ENCODE peak calls at places on chromosomes 12 and 14, in seven cellular contexts. One of them, this sample, is unnamed. For H3K9me3 and H3K4me1, the result is how much of the 10 kb centered on the place peaks cover.

GRCh38 chr14:90654831-90655276 is 161.4 kb downstream of the TTC7B start:
- DNase-seq in iPS DF 6.9: no peak
- DNase-seq in cardiac muscle cell: no peak
- DNase-seq in psoas muscle: no peak
- DNase-seq in CD8-positive, alpha-beta T cell: no peak
- DNase-seq in GM23248: peak
- DNase-seq in endodermal cell: no peak
- DNase-seq in this sample: no peak

GRCh38 chr14:87712386-87713113 is 280.4 kb downstream of the GALC start:
- DNase-seq in iPS DF 6.9: no peak
- DNase-seq in cardiac muscle cell: no peak
- DNase-seq in psoas muscle: no peak
- DNase-seq in CD8-positive, alpha-beta T cell: no peak
- DNase-seq in GM23248: no peak
- DNase-seq in endodermal cell: peak
- DNase-seq in this sample: no peak

GRCh38 chr14:69013943-69014782 is 35.1 kb upstream of the ACTN1 start:
- DNase-seq in iPS DF 6.9: no peak
- DNase-seq in cardiac muscle cell: peak
- DNase-seq in psoas muscle: peak
- DNase-seq in CD8-positive, alpha-beta T cell: no peak
- DNase-seq in GM23248: peak
- DNase-seq in endodermal cell: peak
- DNase-seq in this sample: no peak

GRCh38 chr12:127893875-127894635 is 372.9 kb upstream of the TMEM132C start:
- DNase-seq in iPS DF 6.9: no peak
- DNase-seq in cardiac muscle cell: peak
- DNase-seq in psoas muscle: no peak
- DNase-seq in CD8-positive, alpha-beta T cell: no peak
- DNase-seq in GM23248: peak
- DNase-seq in endodermal cell: peak
- DNase-seq in this sample: no peak

GRCh38 chr12:18754118-18754707 is 16.3 kb downstream of the CAPZA3 start:
- DNase-seq in iPS DF 6.9: no peak
- DNase-seq in cardiac muscle cell: no peak
- DNase-seq in psoas muscle: no peak
- DNase-seq in CD8-positive, alpha-beta T cell: no peak
- DNase-seq in GM23248: no peak
- DNase-seq in endodermal cell: peak
- DNase-seq in this sample: no peak

GRCh38 chr12:6735448-6736191 is 11.8 kb downstream of the COPS7A start:
- DNase-seq in iPS DF 6.9: no peak
- DNase-seq in cardiac muscle cell: peak
- DNase-seq in psoas muscle: peak
- DNase-seq in CD8-positive, alpha-beta T cell: peak
- DNase-seq in GM23248: peak
- DNase-seq in endodermal cell: peak
- DNase-seq in this sample: peak

GRCh38 chr14:52923902-52924575 is 26.8 kb downstream of the FERMT2 start:
- DNase-seq in iPS DF 6.9: no peak
- DNase-seq in cardiac muscle cell: no peak
- DNase-seq in psoas muscle: no peak
- DNase-seq in CD8-positive, alpha-beta T cell: no peak
- DNase-seq in GM23248: peak
- DNase-seq in endodermal cell: peak
- DNase-seq in this sample: no peak

GRCh38 chr12:12560587-12561304 is 1.9 kb downstream of the DUSP16 start:
- DNase-seq in iPS DF 6.9: no peak
- DNase-seq in cardiac muscle cell: peak
- DNase-seq in psoas muscle: no peak
- DNase-seq in CD8-positive, alpha-beta T cell: peak
- DNase-seq in GM23248: peak
- DNase-seq in endodermal cell: peak
- DNase-seq in this sample: peak

GRCh38 chr12:10190558-10191388 is 11.9 kb downstream of the TMEM52B start:
- DNase-seq in iPS DF 6.9: no peak
- DNase-seq in cardiac muscle cell: peak
- DNase-seq in psoas muscle: peak
- DNase-seq in CD8-positive, alpha-beta T cell: peak
- DNase-seq in GM23248: peak
- DNase-seq in endodermal cell: peak
- DNase-seq in this sample: peak

GRCh38 chr14:77303417-77304156 is 17.1 kb downstream of the POMT2 start:
- DNase-seq in iPS DF 6.9: no peak
- DNase-seq in cardiac muscle cell: no peak
- DNase-seq in psoas muscle: no peak
- DNase-seq in CD8-positive, alpha-beta T cell: no peak
- DNase-seq in GM23248: peak
- DNase-seq in endodermal cell: no peak
- DNase-seq in this sample: no peak

GRCh38 chr14:80901260-80901659 is 40.3 kb downstream of the CEP128 start:
- DNase-seq in iPS DF 6.9: no peak
- DNase-seq in cardiac muscle cell: no peak
- DNase-seq in psoas muscle: no peak
- DNase-seq in CD8-positive, alpha-beta T cell: no peak
- DNase-seq in GM23248: no peak
- DNase-seq in endodermal cell: no peak
- DNase-seq in this sample: no peak

GRCh38 chr14:87045956-87046355 is 947.0 kb downstream of the GALC start:
- DNase-seq in iPS DF 6.9: no peak
- DNase-seq in cardiac muscle cell: no peak
- DNase-seq in psoas muscle: no peak
- DNase-seq in CD8-positive, alpha-beta T cell: no peak
- DNase-seq in GM23248: no peak
- DNase-seq in endodermal cell: no peak
- DNase-seq in this sample: no peak

GRCh38 chr14:101833045-101833444 is 71.5 kb downstream of the PPP2R5C start:
- DNase-seq in iPS DF 6.9: no peak
- DNase-seq in cardiac muscle cell: no peak
- DNase-seq in psoas muscle: no peak
- DNase-seq in CD8-positive, alpha-beta T cell: no peak
- DNase-seq in GM23248: no peak
- DNase-seq in endodermal cell: no peak
- DNase-seq in this sample: no peak

GRCh38 chr12:31220633-31221565 is 105.1 kb downstream of the SINHCAF start:
- DNase-seq in iPS DF 6.9: no peak
- DNase-seq in cardiac muscle cell: no peak
- DNase-seq in psoas muscle: no peak
- DNase-seq in CD8-positive, alpha-beta T cell: no peak
- DNase-seq in GM23248: peak
- DNase-seq in endodermal cell: no peak
- DNase-seq in this sample: no peak

GRCh38 chr14:55650992-55651391 is 71.0 kb downstream of the KTN1 start:
- DNase-seq in iPS DF 6.9: no peak
- DNase-seq in cardiac muscle cell: no peak
- DNase-seq in psoas muscle: no peak
- DNase-seq in CD8-positive, alpha-beta T cell: no peak
- DNase-seq in GM23248: no peak
- DNase-seq in endodermal cell: no peak
- DNase-seq in this sample: no peak

GRCh38 chr12:47277972-47278448 is 198.3 kb upstream of the AMIGO2 start:
- DNase-seq in iPS DF 6.9: no peak
- DNase-seq in cardiac muscle cell: no peak
- DNase-seq in psoas muscle: no peak
- DNase-seq in CD8-positive, alpha-beta T cell: no peak
- DNase-seq in GM23248: peak
- DNase-seq in endodermal cell: no peak
- DNase-seq in this sample: no peak

GRCh38 chr14:73996731-73997107 is 22.4 kb downstream of the ENTPD5 start:
- DNase-seq in iPS DF 6.9: no peak
- DNase-seq in cardiac muscle cell: no peak
- DNase-seq in psoas muscle: no peak
- DNase-seq in CD8-positive, alpha-beta T cell: no peak
- DNase-seq in GM23248: no peak
- DNase-seq in endodermal cell: no peak
- DNase-seq in this sample: no peak

GRCh38 chr14:61628192-61628591 is 67.1 kb upstream of the HIF1A start:
- DNase-seq in iPS DF 6.9: no peak
- DNase-seq in cardiac muscle cell: no peak
- DNase-seq in psoas muscle: no peak
- DNase-seq in CD8-positive, alpha-beta T cell: no peak
- DNase-seq in GM23248: peak
- DNase-seq in endodermal cell: no peak
- DNase-seq in this sample: no peak

GRCh38 chr14:90608925-90609324 is 207.3 kb downstream of the TTC7B start:
- DNase-seq in iPS DF 6.9: no peak
- DNase-seq in cardiac muscle cell: no peak
- DNase-seq in psoas muscle: no peak
- DNase-seq in CD8-positive, alpha-beta T cell: no peak
- DNase-seq in GM23248: no peak
- DNase-seq in endodermal cell: no peak
- DNase-seq in this sample: no peak

GRCh38 chr14:70045715-70046535 is 142.8 kb downstream of the SLC8A3 start:
- DNase-seq in iPS DF 6.9: peak
- DNase-seq in cardiac muscle cell: peak
- DNase-seq in psoas muscle: peak
- DNase-seq in CD8-positive, alpha-beta T cell: no peak
- DNase-seq in GM23248: peak
- DNase-seq in endodermal cell: peak
- DNase-seq in this sample: no peak

GRCh38 chr14:76955575-76956252 is 72.8 kb downstream of the IRF2BPL start:
- DNase-seq in iPS DF 6.9: no peak
- DNase-seq in cardiac muscle cell: no peak
- DNase-seq in psoas muscle: peak
- DNase-seq in CD8-positive, alpha-beta T cell: peak
- DNase-seq in GM23248: peak
- DNase-seq in endodermal cell: peak
- DNase-seq in this sample: peak

GRCh38 chr12:87020071-87020470 is 763.9 kb upstream of the MGAT4C start:
- DNase-seq in iPS DF 6.9: no peak
- DNase-seq in cardiac muscle cell: no peak
- DNase-seq in psoas muscle: no peak
- DNase-seq in CD8-positive, alpha-beta T cell: no peak
- DNase-seq in GM23248: no peak
- DNase-seq in endodermal cell: no peak
- DNase-seq in this sample: no peak

GRCh38 chr12:46983959-46984833 is 95.2 kb upstream of the PCED1B start:
- DNase-seq in iPS DF 6.9: peak
- DNase-seq in cardiac muscle cell: peak
- DNase-seq in psoas muscle: no peak
- DNase-seq in CD8-positive, alpha-beta T cell: peak
- DNase-seq in GM23248: peak
- DNase-seq in endodermal cell: peak
- DNase-seq in this sample: peak

GRCh38 chr12:32124637-32125036 is 18.0 kb downstream of the BICD1 start:
- DNase-seq in iPS DF 6.9: no peak
- DNase-seq in cardiac muscle cell: no peak
- DNase-seq in psoas muscle: no peak
- DNase-seq in CD8-positive, alpha-beta T cell: no peak
- DNase-seq in GM23248: no peak
- DNase-seq in endodermal cell: peak
- DNase-seq in this sample: no peak

GRCh38 chr14:23015618-23016017 is 5.7 kb upstream of the C14orf93 start:
- DNase-seq in iPS DF 6.9: no peak
- DNase-seq in cardiac muscle cell: no peak
- DNase-seq in psoas muscle: no peak
- DNase-seq in CD8-positive, alpha-beta T cell: no peak
- DNase-seq in GM23248: no peak
- DNase-seq in endodermal cell: no peak
- DNase-seq in this sample: peak

GRCh38 chr12:75854681-75855309 is 176.8 kb downstream of the PHLDA1 start:
- DNase-seq in iPS DF 6.9: no peak
- DNase-seq in cardiac muscle cell: no peak
- DNase-seq in psoas muscle: no peak
- DNase-seq in CD8-positive, alpha-beta T cell: no peak
- DNase-seq in GM23248: peak
- DNase-seq in endodermal cell: no peak
- DNase-seq in this sample: no peak

GRCh38 chr12:124191024-124191359 is 103.9 kb upstream of the RFLNA start:
- DNase-seq in iPS DF 6.9: no peak
- DNase-seq in cardiac muscle cell: no peak
- DNase-seq in psoas muscle: no peak
- DNase-seq in CD8-positive, alpha-beta T cell: no peak
- DNase-seq in GM23248: peak
- DNase-seq in endodermal cell: peak
- DNase-seq in this sample: no peak

GRCh38 chr12:88562151-88562550 is 18.1 kb downstream of the KITLG start:
- DNase-seq in iPS DF 6.9: no peak
- DNase-seq in cardiac muscle cell: no peak
- DNase-seq in psoas muscle: no peak
- DNase-seq in CD8-positive, alpha-beta T cell: no peak
- DNase-seq in GM23248: no peak
- DNase-seq in endodermal cell: no peak
- DNase-seq in this sample: no peak

GRCh38 chr12:94811611-94812010 is 161.3 kb upstream of the TMCC3 start:
- DNase-seq in iPS DF 6.9: no peak
- DNase-seq in cardiac muscle cell: no peak
- DNase-seq in psoas muscle: no peak
- DNase-seq in CD8-positive, alpha-beta T cell: no peak
- DNase-seq in GM23248: no peak
- DNase-seq in endodermal cell: no peak
- DNase-seq in this sample: no peak
- H3K9me3 ChIP-seq in iPS DF 6.9: under half
- H3K9me3 ChIP-seq in cardiac muscle cell: under half
- H3K9me3 ChIP-seq in psoas muscle: under half
- H3K9me3 ChIP-seq in CD8-positive, alpha-beta T cell: under half
- H3K9me3 ChIP-seq in GM23248: under half
- H3K9me3 ChIP-seq in endodermal cell: under half
- H3K9me3 ChIP-seq in this sample: under half

GRCh38 chr12:49227701-49228100 is 37.2 kb upstream of the TUBA1C start:
- DNase-seq in iPS DF 6.9: no peak
- DNase-seq in cardiac muscle cell: no peak
- DNase-seq in psoas muscle: no peak
- DNase-seq in CD8-positive, alpha-beta T cell: no peak
- DNase-seq in GM23248: no peak
- DNase-seq in endodermal cell: no peak
- DNase-seq in this sample: no peak
- H3K4me1 ChIP-seq in iPS DF 6.9: under half
- H3K4me1 ChIP-seq in cardiac muscle cell: under half
- H3K4me1 ChIP-seq in psoas muscle: under half
- H3K4me1 ChIP-seq in CD8-positive, alpha-beta T cell: under half
- H3K4me1 ChIP-seq in GM23248: under half
- H3K4me1 ChIP-seq in endodermal cell: under half
- H3K4me1 ChIP-seq in this sample: under half

GRCh38 chr14:29927596-29928341 is at the start of gene PRKD1:
- DNase-seq in iPS DF 6.9: no peak
- DNase-seq in cardiac muscle cell: peak
- DNase-seq in psoas muscle: peak
- DNase-seq in CD8-positive, alpha-beta T cell: no peak
- DNase-seq in GM23248: peak
- DNase-seq in endodermal cell: peak
- DNase-seq in this sample: no peak
- H3K9me3 ChIP-seq in iPS DF 6.9: under half
- H3K9me3 ChIP-seq in cardiac muscle cell: under half
- H3K9me3 ChIP-seq in psoas muscle: under half
- H3K9me3 ChIP-seq in CD8-positive, alpha-beta T cell: under half
- H3K9me3 ChIP-seq in GM23248: under half
- H3K9me3 ChIP-seq in endodermal cell: under half
- H3K9me3 ChIP-seq in this sample: under half

GRCh38 chr14:59252772-59253500 is 64.5 kb downstream of the DAAM1 start:
- DNase-seq in iPS DF 6.9: no peak
- DNase-seq in cardiac muscle cell: no peak
- DNase-seq in psoas muscle: no peak
- DNase-seq in CD8-positive, alpha-beta T cell: no peak
- DNase-seq in GM23248: peak
- DNase-seq in endodermal cell: no peak
- DNase-seq in this sample: no peak
- H3K4me1 ChIP-seq in iPS DF 6.9: under half
- H3K4me1 ChIP-seq in cardiac muscle cell: under half
- H3K4me1 ChIP-seq in psoas muscle: under half
- H3K4me1 ChIP-seq in CD8-positive, alpha-beta T cell: under half
- H3K4me1 ChIP-seq in GM23248: half or more
- H3K4me1 ChIP-seq in endodermal cell: under half
- H3K4me1 ChIP-seq in this sample: under half

GRCh38 chr12:132359971-132360370 is 30.6 kb upstream of the GALNT9 start:
- DNase-seq in iPS DF 6.9: no peak
- DNase-seq in cardiac muscle cell: no peak
- DNase-seq in psoas muscle: no peak
- DNase-seq in CD8-positive, alpha-beta T cell: no peak
- DNase-seq in GM23248: no peak
- DNase-seq in endodermal cell: no peak
- DNase-seq in this sample: no peak
- H3K9me3 ChIP-seq in iPS DF 6.9: under half
- H3K9me3 ChIP-seq in cardiac muscle cell: under half
- H3K9me3 ChIP-seq in psoas muscle: under half
- H3K9me3 ChIP-seq in CD8-positive, alpha-beta T cell: under half
- H3K9me3 ChIP-seq in GM23248: under half
- H3K9me3 ChIP-seq in endodermal cell: under half
- H3K9me3 ChIP-seq in this sample: under half